ENCODE peak calls at places on chromosomes 12 and 14, in ten cellular contexts. One of them, this sample, is unnamed.

GRCh38 chr12:104680070-104680469 is 223.3 kb downstream of the CHST11 start:
- DNase-seq in breast epithelium: no peak
- DNase-seq in AG09309: no peak
- DNase-seq in epithelial cell of esophagus: peak
- DNase-seq in lung: no peak
- DNase-seq in choroid plexus epithelial cell: peak
- DNase-seq in sigmoid colon: no peak
- DNase-seq in brain microvascular endothelial cell: no peak
- DNase-seq in fibroblast of mammary gland: no peak
- DNase-seq in testis: no peak
- DNase-seq in this sample: no peak

GRCh38 chr12:10718279-10718821 is 4.8 kb downstream of the YBX3 start:
- DNase-seq in breast epithelium: no peak
- DNase-seq in AG09309: peak
- DNase-seq in epithelial cell of esophagus: peak
- DNase-seq in lung: no peak
- DNase-seq in choroid plexus epithelial cell: peak
- DNase-seq in sigmoid colon: no peak
- DNase-seq in brain microvascular endothelial cell: peak
- DNase-seq in fibroblast of mammary gland: peak
- DNase-seq in testis: peak
- DNase-seq in this sample: no peak

GRCh38 chr12:12779529-12779928 is 5.9 kb upstream of the APOLD1 start:
- DNase-seq in breast epithelium: no peak
- DNase-seq in AG09309: peak
- DNase-seq in epithelial cell of esophagus: peak
- DNase-seq in lung: no peak
- DNase-seq in choroid plexus epithelial cell: peak
- DNase-seq in sigmoid colon: no peak
- DNase-seq in brain microvascular endothelial cell: peak
- DNase-seq in fibroblast of mammary gland: peak
- DNase-seq in testis: no peak
- DNase-seq in this sample: no peak

GRCh38 chr14:59063259-59063658 is 125.2 kb upstream of the DAAM1 start:
- DNase-seq in breast epithelium: no peak
- DNase-seq in AG09309: no peak
- DNase-seq in epithelial cell of esophagus: no peak
- DNase-seq in lung: no peak
- DNase-seq in choroid plexus epithelial cell: no peak
- DNase-seq in sigmoid colon: no peak
- DNase-seq in brain microvascular endothelial cell: no peak
- DNase-seq in fibroblast of mammary gland: no peak
- DNase-seq in testis: no peak
- DNase-seq in this sample: no peak

GRCh38 chr12:21169878-21170472 is 39.0 kb downstream of the SLCO1B1 start:
- DNase-seq in breast epithelium: no peak
- DNase-seq in AG09309: peak
- DNase-seq in epithelial cell of esophagus: peak
- DNase-seq in lung: no peak
- DNase-seq in choroid plexus epithelial cell: peak
- DNase-seq in sigmoid colon: no peak
- DNase-seq in brain microvascular endothelial cell: peak
- DNase-seq in fibroblast of mammary gland: peak
- DNase-seq in testis: peak
- DNase-seq in this sample: no peak

GRCh38 chr14:81511110-81511900 is 22.3 kb downstream of the SEL1L start:
- DNase-seq in breast epithelium: no peak
- DNase-seq in AG09309: no peak
- DNase-seq in epithelial cell of esophagus: no peak
- DNase-seq in lung: no peak
- DNase-seq in choroid plexus epithelial cell: no peak
- DNase-seq in sigmoid colon: no peak
- DNase-seq in brain microvascular endothelial cell: no peak
- DNase-seq in fibroblast of mammary gland: no peak
- DNase-seq in testis: no peak
- DNase-seq in this sample: no peak

GRCh38 chr14:64645220-64645891 is 58.9 kb upstream of the PLEKHG3 start:
- DNase-seq in breast epithelium: no peak
- DNase-seq in AG09309: peak
- DNase-seq in epithelial cell of esophagus: no peak
- DNase-seq in lung: no peak
- DNase-seq in choroid plexus epithelial cell: peak
- DNase-seq in sigmoid colon: peak
- DNase-seq in brain microvascular endothelial cell: peak
- DNase-seq in fibroblast of mammary gland: peak
- DNase-seq in testis: no peak
- DNase-seq in this sample: no peak

GRCh38 chr14:103123128-103123633 is at the start of gene TNFAIP2:
- DNase-seq in breast epithelium: no peak
- DNase-seq in AG09309: no peak
- DNase-seq in epithelial cell of esophagus: no peak
- DNase-seq in lung: peak
- DNase-seq in choroid plexus epithelial cell: no peak
- DNase-seq in sigmoid colon: peak
- DNase-seq in brain microvascular endothelial cell: no peak
- DNase-seq in fibroblast of mammary gland: no peak
- DNase-seq in testis: no peak
- DNase-seq in this sample: no peak

GRCh38 chr12:104549820-104550480 is 93.2 kb downstream of the CHST11 start:
- DNase-seq in breast epithelium: no peak
- DNase-seq in AG09309: no peak
- DNase-seq in epithelial cell of esophagus: peak
- DNase-seq in lung: no peak
- DNase-seq in choroid plexus epithelial cell: peak
- DNase-seq in sigmoid colon: no peak
- DNase-seq in brain microvascular endothelial cell: peak
- DNase-seq in fibroblast of mammary gland: peak
- DNase-seq in testis: no peak
- DNase-seq in this sample: no peak

GRCh38 chr12:96529912-96530311 is 40.5 kb downstream of the CFAP54 start:
- DNase-seq in breast epithelium: no peak
- DNase-seq in AG09309: no peak
- DNase-seq in epithelial cell of esophagus: no peak
- DNase-seq in lung: no peak
- DNase-seq in choroid plexus epithelial cell: no peak
- DNase-seq in sigmoid colon: no peak
- DNase-seq in brain microvascular endothelial cell: no peak
- DNase-seq in fibroblast of mammary gland: no peak
- DNase-seq in testis: no peak
- DNase-seq in this sample: no peak

GRCh38 chr14:90201344-90201743 is 55.0 kb upstream of the PSMC1 start:
- DNase-seq in breast epithelium: no peak
- DNase-seq in AG09309: no peak
- DNase-seq in epithelial cell of esophagus: no peak
- DNase-seq in lung: no peak
- DNase-seq in choroid plexus epithelial cell: peak
- DNase-seq in sigmoid colon: no peak
- DNase-seq in brain microvascular endothelial cell: peak
- DNase-seq in fibroblast of mammary gland: no peak
- DNase-seq in testis: no peak
- DNase-seq in this sample: no peak

GRCh38 chr14:67694791-67695393 is 672 bp downstream of the RDH11 start:
- DNase-seq in breast epithelium: peak
- DNase-seq in AG09309: no peak
- DNase-seq in epithelial cell of esophagus: peak
- DNase-seq in lung: peak
- DNase-seq in choroid plexus epithelial cell: peak
- DNase-seq in sigmoid colon: peak
- DNase-seq in brain microvascular endothelial cell: peak
- DNase-seq in fibroblast of mammary gland: peak
- DNase-seq in testis: peak
- DNase-seq in this sample: peak

GRCh38 chr14:56129092-56129491 is 10.9 kb downstream of the PELI2 start:
- DNase-seq in breast epithelium: no peak
- DNase-seq in AG09309: no peak
- DNase-seq in epithelial cell of esophagus: no peak
- DNase-seq in lung: no peak
- DNase-seq in choroid plexus epithelial cell: no peak
- DNase-seq in sigmoid colon: no peak
- DNase-seq in brain microvascular endothelial cell: no peak
- DNase-seq in fibroblast of mammary gland: no peak
- DNase-seq in testis: no peak
- DNase-seq in this sample: no peak

GRCh38 chr12:96136129-96136528 is 58.0 kb upstream of the ELK3 start:
- DNase-seq in breast epithelium: peak
- DNase-seq in AG09309: peak
- DNase-seq in epithelial cell of esophagus: no peak
- DNase-seq in lung: no peak
- DNase-seq in choroid plexus epithelial cell: peak
- DNase-seq in sigmoid colon: no peak
- DNase-seq in brain microvascular endothelial cell: peak
- DNase-seq in fibroblast of mammary gland: peak
- DNase-seq in testis: no peak
- DNase-seq in this sample: no peak

DNA sequence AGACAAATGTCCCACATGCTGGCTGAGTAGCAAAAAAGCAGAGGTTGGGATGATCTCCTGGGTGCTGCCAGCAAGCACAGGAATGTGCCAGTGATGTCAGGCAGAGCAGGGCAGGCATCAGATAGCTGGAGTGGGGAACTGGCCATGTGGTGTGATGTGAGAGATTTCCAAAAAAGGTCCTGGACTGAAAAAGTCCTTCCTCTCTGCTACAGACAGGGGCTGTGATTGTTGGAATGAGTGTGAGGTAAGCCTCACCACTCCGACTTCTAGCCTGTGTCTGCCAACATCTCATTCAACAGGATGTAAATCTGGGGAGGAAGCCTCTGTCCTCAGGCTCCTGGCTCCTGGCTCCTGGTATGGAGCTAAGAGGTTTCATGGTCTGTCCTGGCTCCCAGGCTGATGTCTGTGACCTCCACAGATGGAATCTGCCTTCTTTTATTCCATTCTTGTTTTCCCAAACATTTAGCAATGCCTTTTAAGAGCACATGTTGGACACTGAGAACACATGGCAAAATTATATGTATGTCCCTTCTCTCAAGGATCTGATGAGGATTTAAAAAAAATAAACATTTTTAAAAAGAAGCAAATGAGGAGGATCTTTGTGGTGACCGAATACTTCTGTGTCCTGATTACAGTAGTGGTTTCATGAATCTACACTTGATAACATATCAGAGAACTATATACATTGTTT is 50.1 kb upstream of the STK38L start:
- DNase-seq in breast epithelium: peak
- DNase-seq in AG09309: no peak
- DNase-seq in epithelial cell of esophagus: peak
- DNase-seq in lung: no peak
- DNase-seq in choroid plexus epithelial cell: peak
- DNase-seq in sigmoid colon: peak
- DNase-seq in brain microvascular endothelial cell: peak
- DNase-seq in fibroblast of mammary gland: peak
- DNase-seq in testis: no peak
- DNase-seq in this sample: no peak
- TF ChIP-seq CTCF in breast epithelium: no peak
- TF ChIP-seq CTCF in AG09309: no peak
- TF ChIP-seq CTCF in epithelial cell of esophagus: no peak
- TF ChIP-seq CTCF in lung: no peak
- TF ChIP-seq CTCF in choroid plexus epithelial cell: no peak
- TF ChIP-seq CTCF in sigmoid colon: no peak
- TF ChIP-seq CTCF in brain microvascular endothelial cell: peak
- TF ChIP-seq CTCF in fibroblast of mammary gland: no peak
- TF ChIP-seq CTCF in testis: no peak
- TF ChIP-seq CTCF in this sample: no peak

GRCh38 chr14:54532111-54533012 is 22.7 kb downstream of the CGRRF1 start:
- DNase-seq in breast epithelium: no peak
- DNase-seq in AG09309: no peak
- DNase-seq in epithelial cell of esophagus: no peak
- DNase-seq in lung: no peak
- DNase-seq in choroid plexus epithelial cell: no peak
- DNase-seq in sigmoid colon: no peak
- DNase-seq in brain microvascular endothelial cell: no peak
- DNase-seq in fibroblast of mammary gland: no peak
- DNase-seq in testis: no peak
- DNase-seq in this sample: no peak
- H3K4me3 ChIP-seq in breast epithelium: no peak
- H3K4me3 ChIP-seq in AG09309: no peak
- H3K4me3 ChIP-seq in epithelial cell of esophagus: no peak
- H3K4me3 ChIP-seq in lung: no peak
- H3K4me3 ChIP-seq in choroid plexus epithelial cell: no peak
- H3K4me3 ChIP-seq in sigmoid colon: no peak
- H3K4me3 ChIP-seq in brain microvascular endothelial cell: no peak
- H3K4me3 ChIP-seq in fibroblast of mammary gland: no peak
- H3K4me3 ChIP-seq in testis: no peak
- H3K4me3 ChIP-seq in this sample: no peak

GRCh38 chr12:121232977-121233627 is 23.2 kb downstream of the P2RX4 start:
- DNase-seq in breast epithelium: no peak
- DNase-seq in AG09309: no peak
- DNase-seq in epithelial cell of esophagus: peak
- DNase-seq in lung: no peak
- DNase-seq in choroid plexus epithelial cell: no peak
- DNase-seq in sigmoid colon: no peak
- DNase-seq in brain microvascular endothelial cell: no peak
- DNase-seq in fibroblast of mammary gland: no peak
- DNase-seq in testis: no peak
- DNase-seq in this sample: no peak

GRCh38 chr12:121232163-121232562 is 22.2 kb downstream of the P2RX4 start:
- DNase-seq in breast epithelium: no peak
- DNase-seq in AG09309: no peak
- DNase-seq in epithelial cell of esophagus: no peak
- DNase-seq in lung: no peak
- DNase-seq in choroid plexus epithelial cell: no peak
- DNase-seq in sigmoid colon: no peak
- DNase-seq in brain microvascular endothelial cell: no peak
- DNase-seq in fibroblast of mammary gland: no peak
- DNase-seq in testis: no peak
- DNase-seq in this sample: no peak

GRCh38 chr12:121233628-121234020 is 23.7 kb downstream of the P2RX4 start:
- DNase-seq in breast epithelium: no peak
- DNase-seq in AG09309: no peak
- DNase-seq in epithelial cell of esophagus: no peak
- DNase-seq in lung: no peak
- DNase-seq in choroid plexus epithelial cell: no peak
- DNase-seq in sigmoid colon: no peak
- DNase-seq in brain microvascular endothelial cell: no peak
- DNase-seq in fibroblast of mammary gland: no peak
- DNase-seq in testis: no peak
- DNase-seq in this sample: no peak

GRCh38 chr12:121228919-121229650 is 19.2 kb downstream of the P2RX4 start:
- DNase-seq in breast epithelium: no peak
- DNase-seq in AG09309: no peak
- DNase-seq in epithelial cell of esophagus: no peak
- DNase-seq in lung: no peak
- DNase-seq in choroid plexus epithelial cell: no peak
- DNase-seq in sigmoid colon: no peak
- DNase-seq in brain microvascular endothelial cell: no peak
- DNase-seq in fibroblast of mammary gland: no peak
- DNase-seq in testis: no peak
- DNase-seq in this sample: no peak

GRCh38 chr12:121230538-121230907 is 20.6 kb downstream of the P2RX4 start:
- DNase-seq in breast epithelium: no peak
- DNase-seq in AG09309: no peak
- DNase-seq in epithelial cell of esophagus: no peak
- DNase-seq in lung: no peak
- DNase-seq in choroid plexus epithelial cell: no peak
- DNase-seq in sigmoid colon: no peak
- DNase-seq in brain microvascular endothelial cell: no peak
- DNase-seq in fibroblast of mammary gland: no peak
- DNase-seq in testis: no peak
- DNase-seq in this sample: no peak
- TF ChIP-seq CTCF in breast epithelium: no peak
- TF ChIP-seq CTCF in AG09309: no peak
- TF ChIP-seq CTCF in epithelial cell of esophagus: no peak
- TF ChIP-seq CTCF in lung: no peak
- TF ChIP-seq CTCF in choroid plexus epithelial cell: no peak
- TF ChIP-seq CTCF in sigmoid colon: no peak
- TF ChIP-seq CTCF in brain microvascular endothelial cell: no peak
- TF ChIP-seq CTCF in fibroblast of mammary gland: no peak
- TF ChIP-seq CTCF in testis: no peak
- TF ChIP-seq CTCF in this sample: peak

GRCh38 chr14:79299162-79299561 is 912.1 kb downstream of the DIO2 start:
- DNase-seq in breast epithelium: no peak
- DNase-seq in AG09309: no peak
- DNase-seq in epithelial cell of esophagus: no peak
- DNase-seq in lung: no peak
- DNase-seq in choroid plexus epithelial cell: no peak
- DNase-seq in sigmoid colon: no peak
- DNase-seq in brain microvascular endothelial cell: no peak
- DNase-seq in fibroblast of mammary gland: no peak
- DNase-seq in testis: no peak
- DNase-seq in this sample: no peak
- H3K4me3 ChIP-seq in breast epithelium: no peak
- H3K4me3 ChIP-seq in AG09309: no peak
- H3K4me3 ChIP-seq in epithelial cell of esophagus: no peak
- H3K4me3 ChIP-seq in lung: no peak
- H3K4me3 ChIP-seq in choroid plexus epithelial cell: no peak
- H3K4me3 ChIP-seq in sigmoid colon: no peak
- H3K4me3 ChIP-seq in brain microvascular endothelial cell: no peak
- H3K4me3 ChIP-seq in fibroblast of mammary gland: no peak
- H3K4me3 ChIP-seq in testis: no peak
- H3K4me3 ChIP-seq in this sample: no peak